ENCODE peak calls at places on chromosome 12, in four cellular contexts. F is globus pallidus, T is left kidney, M is T47D. U is an unnamed sample.

GRCh38 chr12:124454735-124455134 is 112.7 kb downstream of the NCOR2 start:
- DNase-seq in T (no peak), F (no peak), M (no peak), U (no peak)

GRCh38 chr12:19969476-19969875 is 398.9 kb upstream of the PDE3A start:
- DNase-seq in T (peak), F (no peak), M (no peak), U (no peak)

GRCh38 chr12:52920937-52921336 is 16.1 kb upstream of the KRT8 start:
- DNase-seq in F (no peak), T (peak), M (no peak), U (no peak)

GRCh38 chr12:120388711-120389431 is 19.9 kb upstream of the MSI1 start:
- DNase-seq in F (peak), T (peak), M (no peak), U (peak)

GRCh38 chr12:80847575-80847974 is 90.2 kb downstream of the LIN7A start:
- DNase-seq in F (no peak), T (no peak), M (no peak), U (no peak)

GRCh38 chr12:54018608-54018984 is 9.6 kb upstream of the HOXC6 start:
- DNase-seq in F (no peak), T (peak), M (no peak), U (no peak)

GRCh38 chr12:112973016-112973711 is 5.2 kb upstream of the OAS2 start:
- DNase-seq in F (no peak), T (no peak), M (no peak), U (no peak)

GRCh38 chr12:1920971-1921370 is 2.5 kb upstream of the CACNA2D4 start:
- DNase-seq in T (no peak), F (no peak), M (no peak), U (peak)

U was measured in midbrain.